ENCODE peak calls at places on chromosomes 3 and 15, in nine cellular contexts. One of them, this sample, is unnamed.

GRCh38 chr15:99480223-99480810 is 85.5 kb upstream of the MEF2A start:
- DNase-seq in CD4-positive, CD25-positive, alpha-beta regulatory T cell: no peak
- DNase-seq in stimulated activated CD8-positive, alpha-beta memory T cell treated with anti-CD3 and anti-CD28 coated beads, Interleukin-4, amount 100 ng/mL, for 24 hours: no peak
- DNase-seq in H54: no peak
- DNase-seq in GM04503: no peak
- DNase-seq in occipital lobe: no peak
- DNase-seq in stimulated activated naive CD4-positive, alpha-beta T cell: no peak
- DNase-seq in kidney epithelial cell: no peak
- DNase-seq in posterior cingulate gyrus: no peak
- DNase-seq in this sample: no peak

GRCh38 chr3:168250415-168250861 is 154.7 kb upstream of the GOLIM4 start:
- DNase-seq in stimulated activated naive CD4-positive, alpha-beta T cell: no peak
- DNase-seq in posterior cingulate gyrus: no peak
- DNase-seq in occipital lobe: no peak
- DNase-seq in stimulated activated CD8-positive, alpha-beta memory T cell treated with anti-CD3 and anti-CD28 coated beads, Interleukin-4, amount 100 ng/mL, for 24 hours: no peak
- DNase-seq in kidney epithelial cell: no peak
- DNase-seq in CD4-positive, CD25-positive, alpha-beta regulatory T cell: no peak
- DNase-seq in H54: no peak
- DNase-seq in GM04503: no peak
- DNase-seq in this sample: no peak

GRCh38 chr15:36577082-36577481 is 2.3 kb upstream of the CDIN1 start:
- DNase-seq in CD4-positive, CD25-positive, alpha-beta regulatory T cell: no peak
- DNase-seq in posterior cingulate gyrus: no peak
- DNase-seq in stimulated activated CD8-positive, alpha-beta memory T cell treated with anti-CD3 and anti-CD28 coated beads, Interleukin-4, amount 100 ng/mL, for 24 hours: no peak
- DNase-seq in H54: no peak
- DNase-seq in kidney epithelial cell: no peak
- DNase-seq in occipital lobe: no peak
- DNase-seq in GM04503: no peak
- DNase-seq in stimulated activated naive CD4-positive, alpha-beta T cell: no peak
- DNase-seq in this sample: no peak

GRCh38 chr3:140467104-140467577 is 210.7 kb upstream of the TRIM42 start:
- DNase-seq in CD4-positive, CD25-positive, alpha-beta regulatory T cell: no peak
- DNase-seq in posterior cingulate gyrus: no peak
- DNase-seq in stimulated activated CD8-positive, alpha-beta memory T cell treated with anti-CD3 and anti-CD28 coated beads, Interleukin-4, amount 100 ng/mL, for 24 hours: no peak
- DNase-seq in H54: no peak
- DNase-seq in stimulated activated naive CD4-positive, alpha-beta T cell: no peak
- DNase-seq in GM04503: peak
- DNase-seq in kidney epithelial cell: peak
- DNase-seq in occipital lobe: no peak
- DNase-seq in this sample: no peak

GRCh38 chr3:63809607-63810006 is 9.5 kb upstream of the C3orf49 start:
- DNase-seq in occipital lobe: no peak
- DNase-seq in stimulated activated naive CD4-positive, alpha-beta T cell: no peak
- DNase-seq in CD4-positive, CD25-positive, alpha-beta regulatory T cell: no peak
- DNase-seq in GM04503: peak
- DNase-seq in posterior cingulate gyrus: no peak
- DNase-seq in kidney epithelial cell: peak
- DNase-seq in H54: no peak
- DNase-seq in stimulated activated CD8-positive, alpha-beta memory T cell treated with anti-CD3 and anti-CD28 coated beads, Interleukin-4, amount 100 ng/mL, for 24 hours: no peak
- DNase-seq in this sample: no peak

GRCh38 chr3:127673191-127674098 is 693 bp downstream of the ABTB1 start:
- DNase-seq in CD4-positive, CD25-positive, alpha-beta regulatory T cell: peak
- DNase-seq in posterior cingulate gyrus: peak
- DNase-seq in GM04503: no peak
- DNase-seq in H54: peak
- DNase-seq in stimulated activated CD8-positive, alpha-beta memory T cell treated with anti-CD3 and anti-CD28 coated beads, Interleukin-4, amount 100 ng/mL, for 24 hours: peak
- DNase-seq in kidney epithelial cell: no peak
- DNase-seq in stimulated activated naive CD4-positive, alpha-beta T cell: peak
- DNase-seq in occipital lobe: no peak
- DNase-seq in this sample: peak

GRCh38 chr15:88716543-88717341 is 77.9 kb downstream of the ISG20 start:
- DNase-seq in H54: no peak
- DNase-seq in stimulated activated naive CD4-positive, alpha-beta T cell: no peak
- DNase-seq in kidney epithelial cell: no peak
- DNase-seq in occipital lobe: no peak
- DNase-seq in GM04503: no peak
- DNase-seq in CD4-positive, CD25-positive, alpha-beta regulatory T cell: no peak
- DNase-seq in posterior cingulate gyrus: no peak
- DNase-seq in stimulated activated CD8-positive, alpha-beta memory T cell treated with anti-CD3 and anti-CD28 coated beads, Interleukin-4, amount 100 ng/mL, for 24 hours: no peak
- DNase-seq in this sample: no peak

GRCh38 chr15:74443100-74443909 is 9.5 kb upstream of the SEMA7A start:
- DNase-seq in posterior cingulate gyrus: peak
- DNase-seq in kidney epithelial cell: no peak
- DNase-seq in GM04503: no peak
- DNase-seq in stimulated activated naive CD4-positive, alpha-beta T cell: no peak
- DNase-seq in occipital lobe: no peak
- DNase-seq in CD4-positive, CD25-positive, alpha-beta regulatory T cell: no peak
- DNase-seq in stimulated activated CD8-positive, alpha-beta memory T cell treated with anti-CD3 and anti-CD28 coated beads, Interleukin-4, amount 100 ng/mL, for 24 hours: no peak
- DNase-seq in H54: no peak
- DNase-seq in this sample: no peak

GRCh38 chr3:160195106-160195505 is 30.1 kb upstream of the C3orf80 start:
- DNase-seq in H54: no peak
- DNase-seq in occipital lobe: no peak
- DNase-seq in GM04503: no peak
- DNase-seq in kidney epithelial cell: no peak
- DNase-seq in posterior cingulate gyrus: no peak
- DNase-seq in stimulated activated CD8-positive, alpha-beta memory T cell treated with anti-CD3 and anti-CD28 coated beads, Interleukin-4, amount 100 ng/mL, for 24 hours: no peak
- DNase-seq in CD4-positive, CD25-positive, alpha-beta regulatory T cell: no peak
- DNase-seq in stimulated activated naive CD4-positive, alpha-beta T cell: no peak
- DNase-seq in this sample: no peak

GRCh38 chr15:74937226-74937601 is 659 bp downstream of the COX5A start:
- DNase-seq in posterior cingulate gyrus: no peak
- DNase-seq in kidney epithelial cell: no peak
- DNase-seq in occipital lobe: no peak
- DNase-seq in stimulated activated naive CD4-positive, alpha-beta T cell: no peak
- DNase-seq in H54: no peak
- DNase-seq in CD4-positive, CD25-positive, alpha-beta regulatory T cell: no peak
- DNase-seq in stimulated activated CD8-positive, alpha-beta memory T cell treated with anti-CD3 and anti-CD28 coated beads, Interleukin-4, amount 100 ng/mL, for 24 hours: no peak
- DNase-seq in GM04503: no peak
- DNase-seq in this sample: no peak

GRCh38 chr3:152301745-152302181 is 33.0 kb downstream of the MBNL1 start:
- DNase-seq in stimulated activated CD8-positive, alpha-beta memory T cell treated with anti-CD3 and anti-CD28 coated beads, Interleukin-4, amount 100 ng/mL, for 24 hours: no peak
- DNase-seq in H54: no peak
- DNase-seq in posterior cingulate gyrus: no peak
- DNase-seq in GM04503: no peak
- DNase-seq in stimulated activated naive CD4-positive, alpha-beta T cell: no peak
- DNase-seq in CD4-positive, CD25-positive, alpha-beta regulatory T cell: no peak
- DNase-seq in occipital lobe: no peak
- DNase-seq in kidney epithelial cell: no peak
- DNase-seq in this sample: no peak

GRCh38 chr3:125202197-125202596 is 10.4 kb downstream of the SLC12A8 start:
- DNase-seq in CD4-positive, CD25-positive, alpha-beta regulatory T cell: no peak
- DNase-seq in stimulated activated CD8-positive, alpha-beta memory T cell treated with anti-CD3 and anti-CD28 coated beads, Interleukin-4, amount 100 ng/mL, for 24 hours: no peak
- DNase-seq in occipital lobe: no peak
- DNase-seq in stimulated activated naive CD4-positive, alpha-beta T cell: no peak
- DNase-seq in H54: no peak
- DNase-seq in kidney epithelial cell: no peak
- DNase-seq in GM04503: no peak
- DNase-seq in posterior cingulate gyrus: no peak
- DNase-seq in this sample: no peak

GRCh38 chr15:64640146-64640868 is 135.1 kb downstream of the RBPMS2 start:
- DNase-seq in occipital lobe: no peak
- DNase-seq in stimulated activated naive CD4-positive, alpha-beta T cell: no peak
- DNase-seq in stimulated activated CD8-positive, alpha-beta memory T cell treated with anti-CD3 and anti-CD28 coated beads, Interleukin-4, amount 100 ng/mL, for 24 hours: no peak
- DNase-seq in H54: no peak
- DNase-seq in CD4-positive, CD25-positive, alpha-beta regulatory T cell: no peak
- DNase-seq in kidney epithelial cell: no peak
- DNase-seq in posterior cingulate gyrus: no peak
- DNase-seq in GM04503: no peak
- DNase-seq in this sample: no peak

GRCh38 chr3:16377847-16378302 is 112.9 kb downstream of the OXNAD1 start:
- DNase-seq in stimulated activated naive CD4-positive, alpha-beta T cell: no peak
- DNase-seq in CD4-positive, CD25-positive, alpha-beta regulatory T cell: no peak
- DNase-seq in kidney epithelial cell: no peak
- DNase-seq in H54: no peak
- DNase-seq in occipital lobe: peak
- DNase-seq in posterior cingulate gyrus: no peak
- DNase-seq in stimulated activated CD8-positive, alpha-beta memory T cell treated with anti-CD3 and anti-CD28 coated beads, Interleukin-4, amount 100 ng/mL, for 24 hours: no peak
- DNase-seq in GM04503: no peak
- DNase-seq in this sample: peak

GRCh38 chr15:45166792-45167630 is 20.8 kb downstream of the SHF start:
- DNase-seq in stimulated activated naive CD4-positive, alpha-beta T cell: peak
- DNase-seq in occipital lobe: peak
- DNase-seq in H54: peak
- DNase-seq in posterior cingulate gyrus: peak
- DNase-seq in kidney epithelial cell: no peak
- DNase-seq in stimulated activated CD8-positive, alpha-beta memory T cell treated with anti-CD3 and anti-CD28 coated beads, Interleukin-4, amount 100 ng/mL, for 24 hours: peak
- DNase-seq in GM04503: peak
- DNase-seq in CD4-positive, CD25-positive, alpha-beta regulatory T cell: peak
- DNase-seq in this sample: peak

GRCh38 chr15:62459875-62460274 is 294.8 kb upstream of the C2CD4B start:
- DNase-seq in CD4-positive, CD25-positive, alpha-beta regulatory T cell: no peak
- DNase-seq in stimulated activated naive CD4-positive, alpha-beta T cell: no peak
- DNase-seq in kidney epithelial cell: no peak
- DNase-seq in GM04503: no peak
- DNase-seq in posterior cingulate gyrus: no peak
- DNase-seq in H54: no peak
- DNase-seq in stimulated activated CD8-positive, alpha-beta memory T cell treated with anti-CD3 and anti-CD28 coated beads, Interleukin-4, amount 100 ng/mL, for 24 hours: no peak
- DNase-seq in occipital lobe: no peak
- DNase-seq in this sample: no peak

GRCh38 chr15:63462053-63462452 is 42.3 kb upstream of the USP3 start:
- DNase-seq in stimulated activated CD8-positive, alpha-beta memory T cell treated with anti-CD3 and anti-CD28 coated beads, Interleukin-4, amount 100 ng/mL, for 24 hours: no peak
- DNase-seq in CD4-positive, CD25-positive, alpha-beta regulatory T cell: no peak
- DNase-seq in kidney epithelial cell: no peak
- DNase-seq in posterior cingulate gyrus: no peak
- DNase-seq in GM04503: no peak
- DNase-seq in occipital lobe: no peak
- DNase-seq in stimulated activated naive CD4-positive, alpha-beta T cell: no peak
- DNase-seq in H54: no peak
- DNase-seq in this sample: no peak

GRCh38 chr3:129756871-129757270 is 136.6 kb downstream of the TMCC1 start:
- DNase-seq in occipital lobe: no peak
- DNase-seq in GM04503: peak
- DNase-seq in stimulated activated naive CD4-positive, alpha-beta T cell: no peak
- DNase-seq in CD4-positive, CD25-positive, alpha-beta regulatory T cell: no peak
- DNase-seq in stimulated activated CD8-positive, alpha-beta memory T cell treated with anti-CD3 and anti-CD28 coated beads, Interleukin-4, amount 100 ng/mL, for 24 hours: no peak
- DNase-seq in posterior cingulate gyrus: no peak
- DNase-seq in H54: no peak
- DNase-seq in kidney epithelial cell: no peak
- DNase-seq in this sample: no peak

GRCh38 chr3:30496496-30496966 is 109.9 kb upstream of the TGFBR2 start:
- DNase-seq in H54: no peak
- DNase-seq in stimulated activated CD8-positive, alpha-beta memory T cell treated with anti-CD3 and anti-CD28 coated beads, Interleukin-4, amount 100 ng/mL, for 24 hours: no peak
- DNase-seq in CD4-positive, CD25-positive, alpha-beta regulatory T cell: no peak
- DNase-seq in posterior cingulate gyrus: no peak
- DNase-seq in occipital lobe: no peak
- DNase-seq in GM04503: no peak
- DNase-seq in kidney epithelial cell: peak
- DNase-seq in stimulated activated naive CD4-positive, alpha-beta T cell: no peak
- DNase-seq in this sample: peak

GRCh38 chr3:129636082-129636481 is 29.6 kb upstream of the PLXND1 start:
- DNase-seq in posterior cingulate gyrus: no peak
- DNase-seq in stimulated activated CD8-positive, alpha-beta memory T cell treated with anti-CD3 and anti-CD28 coated beads, Interleukin-4, amount 100 ng/mL, for 24 hours: no peak
- DNase-seq in kidney epithelial cell: no peak
- DNase-seq in CD4-positive, CD25-positive, alpha-beta regulatory T cell: no peak
- DNase-seq in GM04503: no peak
- DNase-seq in stimulated activated naive CD4-positive, alpha-beta T cell: no peak
- DNase-seq in H54: no peak
- DNase-seq in occipital lobe: no peak
- DNase-seq in this sample: no peak

GRCh38 chr3:119195911-119196310 is 22.5 kb downstream of the UPK1B start:
- DNase-seq in CD4-positive, CD25-positive, alpha-beta regulatory T cell: no peak
- DNase-seq in H54: no peak
- DNase-seq in kidney epithelial cell: no peak
- DNase-seq in occipital lobe: no peak
- DNase-seq in stimulated activated naive CD4-positive, alpha-beta T cell: no peak
- DNase-seq in posterior cingulate gyrus: no peak
- DNase-seq in GM04503: no peak
- DNase-seq in stimulated activated CD8-positive, alpha-beta memory T cell treated with anti-CD3 and anti-CD28 coated beads, Interleukin-4, amount 100 ng/mL, for 24 hours: no peak
- DNase-seq in this sample: no peak

GRCh38 chr15:87843312-87843711 is 413.2 kb downstream of the NTRK3 start:
- DNase-seq in stimulated activated naive CD4-positive, alpha-beta T cell: no peak
- DNase-seq in H54: no peak
- DNase-seq in CD4-positive, CD25-positive, alpha-beta regulatory T cell: no peak
- DNase-seq in stimulated activated CD8-positive, alpha-beta memory T cell treated with anti-CD3 and anti-CD28 coated beads, Interleukin-4, amount 100 ng/mL, for 24 hours: no peak
- DNase-seq in kidney epithelial cell: no peak
- DNase-seq in GM04503: no peak
- DNase-seq in occipital lobe: no peak
- DNase-seq in posterior cingulate gyrus: no peak
- DNase-seq in this sample: no peak

GRCh38 chr15:85750319-85750806 is 44.4 kb downstream of the KLHL25 start:
- DNase-seq in occipital lobe: peak
- DNase-seq in GM04503: no peak
- DNase-seq in kidney epithelial cell: no peak
- DNase-seq in posterior cingulate gyrus: peak
- DNase-seq in H54: no peak
- DNase-seq in CD4-positive, CD25-positive, alpha-beta regulatory T cell: no peak
- DNase-seq in stimulated activated CD8-positive, alpha-beta memory T cell treated with anti-CD3 and anti-CD28 coated beads, Interleukin-4, amount 100 ng/mL, for 24 hours: no peak
- DNase-seq in stimulated activated naive CD4-positive, alpha-beta T cell: no peak
- DNase-seq in this sample: no peak